ENCODE peak calls at places on chromosomes 5 and 9, in seven cellular contexts. C, U, F, R, I, V and X are unnamed samples.

GRCh38 chr9:79263666-79264460 is 307.9 kb upstream of the TLE4 start:
- DNase-seq in U (no peak), V (no peak), R (no peak), I (no peak), F (no peak), C (peak; percentile 43), X (peak; percentile 2)

GRCh38 chr9:21533597-21533996 is 51.5 kb upstream of the IFNE start:
- DNase-seq in F (no peak), R (no peak), C (no peak), V (no peak), U (no peak), I (no peak), X (no peak)

GRCh38 chr5:141875795-141876627 is 2.2 kb downstream of the PCDH1 start:
- DNase-seq in U (no peak), C (peak; percentile 72), I (peak; percentile 78), F (no peak), V (no peak), R (no peak), X (no peak)

GRCh38 chr5:132237670-132238069 is 10.0 kb upstream of the P4HA2 start:
- DNase-seq in U (no peak), I (no peak), R (no peak), F (no peak), V (no peak), C (no peak), X (no peak)

GRCh38 chr5:68730220-68731010 is 363.4 kb upstream of the SLC30A5 start:
- DNase-seq in R (no peak), F (no peak), I (no peak), V (no peak), U (no peak), C (peak; percentile 62), X (no peak)

GRCh38 chr9:134723491-134723890 is 81.9 kb downstream of the COL5A1 start:
- DNase-seq in I (no peak), U (no peak), R (no peak), C (no peak), V (no peak), F (no peak), X (no peak)

GRCh38 chr9:78301466-78301865 is 4.5 kb downstream of the PSAT1 start:
- DNase-seq in V (no peak), F (no peak), U (no peak), C (no peak), I (no peak), R (no peak), X (no peak)

GRCh38 chr9:89541798-89542197 is 43.9 kb upstream of the SEMA4D start:
- DNase-seq in F (no peak), C (no peak), V (no peak), U (no peak), I (no peak), R (no peak), X (no peak)

GRCh38 chr9:18910435-18910834 is 122.6 kb downstream of the SAXO1 start:
- DNase-seq in V (no peak), F (no peak), U (no peak), C (no peak), R (no peak), I (no peak), X (no peak)

GRCh38 chr5:71882826-71883744 is 164.0 kb downstream of the CARTPT start:
- DNase-seq in U (no peak), V (no peak), R (no peak), I (no peak), C (peak; percentile 50), F (no peak), X (no peak)

GRCh38 chr9:103586721-103587120 is 507.4 kb upstream of the SMC2 start:
- DNase-seq in U (no peak), R (no peak), F (no peak), I (no peak), C (no peak), V (no peak), X (no peak)

GRCh38 chr9:134263575-134263974 is 62.7 kb upstream of the RXRA start:
- DNase-seq in U (no peak), V (no peak), F (no peak), C (no peak), R (no peak), I (no peak), X (no peak)

GRCh38 chr9:112793213-112793810 is 42.8 kb downstream of the SNX30 start:
- DNase-seq in R (peak; percentile 34), V (peak; percentile 51), I (peak; percentile 49), U (peak; percentile 66), F (peak; percentile 57), C (peak; percentile 59), X (peak; percentile 63)

GRCh38 chr5:81121836-81122235 is 111.3 kb upstream of the CKMT2 start:
- DNase-seq in R (no peak), I (no peak), V (no peak), U (no peak), F (no peak), C (no peak), X (no peak)

GRCh38 chr9:97985058-97985861 is 2.1 kb downstream of the ANP32B start:
- DNase-seq in C (no peak), F (no peak), V (no peak), R (peak; percentile 9), I (no peak), U (no peak), X (peak; percentile 52)

GRCh38 chr5:159905496-159905895 is 10.8 kb upstream of the ADRA1B start:
- DNase-seq in V (peak; percentile 92), F (no peak), I (no peak), U (no peak), R (no peak), C (no peak), X (peak; percentile 47)

GRCh38 chr9:110588296-110588695 is 8.8 kb upstream of the SVEP1 start:
- DNase-seq in R (no peak), V (no peak), C (no peak), F (no peak), U (no peak), I (no peak), X (peak; percentile 79)

GRCh38 chr9:110592075-110592830 is 12.7 kb upstream of the SVEP1 start:
- DNase-seq in V (no peak), I (no peak), U (no peak), F (no peak), R (no peak), C (no peak), X (no peak)

GRCh38 chr9:110591526-110591925 is 12.0 kb upstream of the SVEP1 start:
- DNase-seq in R (no peak), F (no peak), I (no peak), V (no peak), C (no peak), U (no peak), X (no peak)

DNA sequence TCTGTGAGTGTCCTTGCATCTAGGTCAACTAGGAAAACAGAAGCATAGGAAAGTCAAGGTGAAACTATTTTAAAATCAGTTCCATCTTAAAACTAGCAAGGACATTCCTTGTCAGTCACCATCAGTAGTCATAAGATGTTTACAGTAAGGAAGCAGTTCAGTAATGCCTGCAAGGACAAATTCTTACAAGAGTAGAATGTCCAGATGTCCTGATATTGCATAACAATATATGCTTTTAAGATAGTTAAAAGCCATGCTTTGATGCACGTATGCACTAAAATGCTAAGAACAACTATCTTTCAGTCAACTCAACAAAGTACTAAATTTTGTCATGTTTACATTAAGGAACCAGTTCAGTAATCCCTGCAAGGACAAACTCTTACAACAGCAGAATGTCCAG is 11.3 kb upstream of the SVEP1 start:
- DNase-seq in C (no peak), I (no peak), F (no peak), U (no peak), R (no peak), V (no peak), X (peak; percentile 59)
- TF ChIP-seq JUND in C (no peak), I (no peak), F (no peak), U (no peak), R (no peak), V (no peak), X (peak; percentile 35)

GRCh38 chr9:99319048-99319447 is 97.0 kb downstream of the SEC61B start:
- DNase-seq in I (no peak), V (no peak), C (no peak), R (no peak), F (no peak), U (no peak), X (no peak)
- TF ChIP-seq JUND in I (no peak), V (no peak), C (no peak), R (no peak), F (no peak), U (no peak), X (no peak)

DNA sequence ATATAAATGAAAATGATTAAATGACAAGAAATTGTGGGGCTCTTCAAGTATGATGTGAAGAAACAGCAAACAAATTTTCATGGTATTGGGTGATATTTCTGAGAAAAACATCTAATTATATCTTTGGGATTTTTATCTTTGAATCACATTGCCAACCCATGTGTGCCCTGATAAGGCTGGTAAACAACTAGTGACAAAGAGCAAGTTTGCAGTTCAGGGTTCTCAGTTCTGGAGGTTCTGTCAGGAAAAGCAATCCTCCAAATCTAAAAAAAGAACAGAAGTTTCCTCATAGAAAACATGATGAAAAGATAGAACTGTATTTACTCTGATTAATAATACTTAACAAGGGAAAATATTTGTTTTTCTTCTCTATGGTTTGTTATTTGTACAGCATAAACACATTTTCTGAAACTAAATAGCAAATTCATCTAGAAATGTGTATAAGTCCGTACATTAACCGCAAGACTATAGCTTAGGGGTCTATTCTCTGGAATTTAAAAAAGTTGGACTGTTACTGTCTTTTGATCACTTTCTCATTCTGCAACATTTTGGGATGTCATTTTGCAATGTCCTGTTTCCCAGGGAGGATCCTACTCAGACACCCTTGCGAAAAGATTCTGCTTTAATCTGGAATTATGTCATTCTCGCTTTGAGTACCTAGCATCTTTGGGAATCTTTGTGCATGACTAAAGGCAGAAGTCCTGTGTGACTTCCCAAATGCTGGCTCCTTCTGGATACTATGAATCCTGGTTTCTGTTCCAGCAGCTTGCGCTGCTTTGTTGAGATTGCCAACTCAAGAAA is 308.5 kb downstream of the ADGRV1 start:
- DNase-seq in C (no peak), U (no peak), V (no peak), R (no peak), I (no peak), F (peak; percentile 71), X (no peak)
- TF ChIP-seq JUND in C (no peak), U (no peak), V (no peak), R (no peak), I (no peak), F (no peak), X (no peak)

GRCh38 chr9:132147331-132147730 is 14.5 kb upstream of the NTNG2 start:
- DNase-seq in R (no peak), C (no peak), F (no peak), U (no peak), I (no peak), V (no peak), X (no peak)

GRCh38 chr9:132147839-132148238 is 14.0 kb upstream of the NTNG2 start:
- DNase-seq in C (no peak), F (no peak), U (no peak), V (no peak), R (no peak), I (no peak), X (no peak)

GRCh38 chr9:132146015-132146414 is 15.8 kb upstream of the NTNG2 start:
- DNase-seq in I (no peak), F (no peak), U (no peak), C (no peak), R (no peak), V (no peak), X (no peak)

GRCh38 chr9:132144708-132145365 is 17.0 kb upstream of the NTNG2 start:
- DNase-seq in I (no peak), F (no peak), U (no peak), V (no peak), C (no peak), R (no peak), X (no peak)

DNA sequence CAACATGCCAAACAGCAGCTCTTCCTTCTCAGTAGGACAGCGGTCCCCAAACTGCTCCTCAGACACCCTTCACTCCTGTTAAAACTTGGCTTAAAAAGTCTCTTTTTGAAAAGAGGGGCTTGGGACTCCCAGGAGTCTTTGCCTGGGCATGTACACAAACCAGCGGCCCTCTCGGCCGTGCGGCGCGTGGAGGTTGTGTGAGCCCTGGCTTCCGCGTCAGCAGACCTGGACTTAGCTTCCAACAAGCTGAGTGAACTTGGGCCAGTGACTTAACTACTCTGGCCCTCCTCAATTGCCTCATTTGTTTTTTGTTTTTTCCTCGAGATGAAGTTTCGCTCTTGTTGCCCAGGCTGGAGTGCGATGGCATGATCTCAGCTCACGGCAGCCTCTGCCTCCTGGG is 15.3 kb upstream of the NTNG2 start:
- DNase-seq in U (no peak), R (no peak), V (no peak), F (no peak), C (no peak), I (no peak), X (no peak)
- TF ChIP-seq JUND in U (no peak), R (no peak), V (no peak), F (no peak), C (no peak), I (no peak), X (no peak)